ENCODE peak calls at places on chromosome 13, in ten cellular contexts. M is heart right ventricle; D is globus pallidus; A is activated gamma-delta T cell treated with Interleukin-2 at 50 U/mL for 16 hours; N is A673; F is stimulated activated CD8-positive, alpha-beta memory T cell treated with anti-CD3 and anti-CD28 coated beads, Interleukin-4, amount 100 ng/mL, for 24 hours; Z is ELF-1; O is hypothalamus; X is thyroid gland; Y is adrenal gland. P is an unnamed sample.

GRCh38 chr13:59012731-59013130 is 1151.0 kb downstream of the DIAPH3 start:
- DNase-seq in M (no peak), D (no peak), A (no peak), N (no peak), F (no peak), Z (no peak), O (no peak), X (no peak), Y (no peak), P (no peak)

GRCh38 chr13:111897846-111898215 is 169.1 kb upstream of the SOX1 start:
- DNase-seq in M (no peak), D (no peak), A (no peak), N (no peak), F (no peak), Z (no peak), O (no peak), X (no peak), Y (no peak), P (no peak)

GRCh38 chr13:98143601-98144500 is 957 bp downstream of the FARP1 start:
- DNase-seq in M (peak), D (no peak), A (no peak), N (peak), F (no peak), Z (no peak), O (no peak), X (peak), Y (peak), P (peak)

GRCh38 chr13:101383595-101383994 is 32.7 kb downstream of the NALCN start:
- DNase-seq in M (no peak), D (no peak), A (no peak), N (peak), F (no peak), Z (no peak), O (no peak), X (no peak), Y (no peak), P (no peak)

GRCh38 chr13:29103036-29103800 is 283.1 kb downstream of the MTUS2 start:
- DNase-seq in M (no peak), D (no peak), A (no peak), N (no peak), F (no peak), Z (no peak), O (no peak), X (no peak), Y (no peak), P (no peak)

GRCh38 chr13:73421310-73421912 is 362.6 kb downstream of the KLF5 start:
- DNase-seq in M (no peak), D (no peak), A (no peak), N (no peak), F (no peak), Z (no peak), O (no peak), X (no peak), Y (no peak), P (peak)

GRCh38 chr13:40401911-40402776 is 264.3 kb downstream of the FOXO1 start:
- DNase-seq in M (peak), D (peak), A (peak), N (peak), F (peak), Z (peak), O (peak), X (peak), Y (peak), P (peak)

GRCh38 chr13:37598572-37598971 is at the start of gene POSTN:
- DNase-seq in M (no peak), D (no peak), A (no peak), N (no peak), F (no peak), Z (no peak), O (no peak), X (no peak), Y (no peak), P (peak)

GRCh38 chr13:39612023-39612637 is 9.1 kb upstream of the LHFPL6 start:
- DNase-seq in M (no peak), D (peak), A (peak), N (peak), F (peak), Z (no peak), O (peak), X (peak), Y (peak), P (peak)